ENCODE peak calls at places on chromosome 4, in five cellular contexts. H, Y, X, D and R are unnamed samples.

GRCh38 chr4:23163649-23164436 is 471.1 kb downstream of the GBA3 start:
- DNase-seq in D (no peak), H (no peak), Y (peak), X (peak), R (peak)

GRCh38 chr4:124873361-124874171 is 161.0 kb upstream of the ANKRD50 start:
- DNase-seq in H (no peak), D (no peak), Y (peak), X (peak), R (no peak)

GRCh38 chr4:3305610-3306371 is 13.0 kb downstream of the RGS12 start:
- DNase-seq in Y (peak), D (peak), X (no peak), H (peak), R (no peak)

GRCh38 chr4:15714616-15715015 is 11.8 kb downstream of the BST1 start:
- DNase-seq in Y (no peak), X (no peak), H (peak), D (no peak), R (no peak)

GRCh38 chr4:144809056-144809640 is 163.2 kb downstream of the HHIP start:
- DNase-seq in H (no peak), D (no peak), X (peak), Y (peak), R (no peak)

GRCh38 chr4:140252742-140253555 is 99.0 kb upstream of the MAML3 start:
- DNase-seq in D (peak), H (peak), X (peak), Y (peak), R (peak)

GRCh38 chr4:7812921-7813320 is 126.7 kb downstream of the AFAP1 start:
- DNase-seq in D (no peak), X (no peak), H (no peak), Y (no peak), R (no peak)

GRCh38 chr4:165493359-165493758 is 114.6 kb downstream of the CPE start:
- DNase-seq in X (peak), Y (peak), H (peak), D (peak), R (peak)

GRCh38 chr4:75135068-75135825 is 202.3 kb downstream of the PARM1 start:
- DNase-seq in Y (no peak), H (no peak), X (no peak), D (peak), R (no peak)

GRCh38 chr4:115090483-115091075 is 22.8 kb downstream of the NDST4 start:
- DNase-seq in D (peak), X (peak), Y (peak), H (peak), R (peak)

GRCh38 chr4:42637104-42637503 is 19.8 kb downstream of the ATP8A1 start:
- DNase-seq in D (no peak), X (no peak), Y (no peak), H (no peak), R (no peak)

GRCh38 chr4:23789765-23790164 is 100.1 kb downstream of the PPARGC1A start:
- DNase-seq in Y (no peak), X (no peak), D (no peak), H (peak), R (no peak)

GRCh38 chr4:8760561-8760960 is 111.1 kb downstream of the HMX1 start:
- DNase-seq in X (no peak), H (no peak), D (no peak), Y (no peak), R (no peak)

GRCh38 chr4:132195181-132195580 is 953.9 kb upstream of the PCDH10 start:
- DNase-seq in H (no peak), D (no peak), Y (no peak), X (no peak), R (no peak)

GRCh38 chr4:123536225-123536624 is 139.6 kb downstream of the SPRY1 start:
- DNase-seq in X (no peak), Y (no peak), H (no peak), D (peak), R (no peak)

GRCh38 chr4:38323141-38323634 is 340.8 kb upstream of the KLF3 start:
- DNase-seq in X (no peak), H (peak), D (no peak), Y (no peak), R (peak)

GRCh38 chr4:1017706-1018105 is 6.3 kb downstream of the FGFRL1 start:
- DNase-seq in X (no peak), D (no peak), Y (no peak), H (no peak), R (no peak)

GRCh38 chr4:138639018-138639876 is 376.3 kb upstream of the NOCT start:
- DNase-seq in D (no peak), X (no peak), H (peak), Y (no peak), R (peak)

GRCh38 chr4:4574792-4575191 is 32.9 kb upstream of the STX18 start:
- DNase-seq in D (no peak), X (peak), H (peak), Y (peak), R (peak)

GRCh38 chr4:129167640-129168260 is 71.8 kb downstream of the C4orf33 start:
- DNase-seq in D (no peak), X (peak), Y (peak), H (no peak), R (no peak)

DNA sequence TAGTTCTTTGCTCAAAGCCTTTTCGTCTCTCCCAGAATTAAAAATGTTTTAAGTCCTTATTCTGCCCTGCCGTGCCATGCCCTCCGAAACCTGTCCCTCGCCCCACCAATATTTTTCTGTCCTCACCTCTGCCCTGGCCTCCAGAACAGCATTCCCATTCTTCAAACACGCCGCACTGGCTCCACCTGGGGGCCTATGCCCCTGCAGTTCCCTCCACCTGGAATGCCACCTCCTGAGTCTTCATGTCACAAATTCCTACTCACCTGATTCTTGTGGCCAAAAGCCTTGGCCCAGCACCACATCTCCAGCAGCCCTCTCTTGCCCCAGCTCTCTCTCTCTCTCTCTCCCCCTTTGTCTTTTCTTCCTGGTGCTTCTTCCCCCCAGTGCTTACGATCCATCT is 91.6 kb downstream of the APBB2 start:
- DNase-seq in Y (no peak), H (no peak), D (no peak), X (peak), R (no peak)
- TF ChIP-seq EZH2phosphoT487 in Y (no peak), H (no peak), D (no peak), X (no peak), R (no peak)

DNA sequence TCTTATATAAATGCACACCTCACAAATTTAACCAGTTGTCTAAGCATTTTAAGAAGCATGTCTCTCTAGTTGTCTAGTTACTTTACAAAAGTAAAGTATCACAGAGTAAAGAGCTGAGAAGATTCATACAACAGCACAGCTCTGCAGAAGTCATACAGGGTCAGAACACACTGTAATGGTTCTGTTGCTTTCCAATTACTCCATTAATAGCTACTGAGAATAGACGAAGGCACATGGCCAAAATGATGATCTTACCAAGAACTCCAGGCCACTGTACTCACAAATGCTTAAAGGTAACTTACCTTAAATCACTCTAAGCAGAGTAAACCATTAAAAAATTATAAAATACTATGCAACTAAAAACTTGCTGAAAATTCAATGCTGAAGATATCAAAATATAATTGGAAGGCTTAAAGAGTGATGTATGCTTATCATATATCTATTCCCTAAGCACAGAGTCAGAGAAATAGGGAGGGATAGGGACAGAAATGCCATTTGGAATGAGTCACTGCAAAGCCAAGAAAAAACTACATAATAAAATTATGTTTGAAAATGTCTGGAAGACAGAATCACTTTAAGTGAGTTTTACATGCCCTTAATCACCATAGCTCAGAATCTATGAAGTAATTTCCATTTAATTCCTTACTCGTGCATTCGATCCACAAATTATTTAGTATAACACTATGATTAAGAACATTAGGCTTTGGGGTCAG is 71.0 kb downstream of the DDX60L start:
- DNase-seq in H (peak), D (no peak), X (no peak), Y (no peak), R (peak)
- H3K27ac ChIP-seq in H (peak), D (no peak), X (no peak), Y (no peak), R (peak)

GRCh38 chr4:159105063-159105414 is 2.2 kb downstream of the RAPGEF2 start:
- DNase-seq in Y (peak), H (peak), X (no peak), D (no peak), R (peak)

GRCh38 chr4:159106636-159107035 is 3.8 kb downstream of the RAPGEF2 start:
- DNase-seq in D (no peak), Y (no peak), H (no peak), X (no peak), R (no peak)

GRCh38 chr4:159107203-159107921 is 4.5 kb downstream of the RAPGEF2 start:
- DNase-seq in X (no peak), H (peak), Y (no peak), D (no peak), R (peak)

GRCh38 chr4:159103406-159104131 is 690 bp downstream of the RAPGEF2 start:
- DNase-seq in D (peak), X (peak), Y (peak), H (peak), R (peak)

DNA sequence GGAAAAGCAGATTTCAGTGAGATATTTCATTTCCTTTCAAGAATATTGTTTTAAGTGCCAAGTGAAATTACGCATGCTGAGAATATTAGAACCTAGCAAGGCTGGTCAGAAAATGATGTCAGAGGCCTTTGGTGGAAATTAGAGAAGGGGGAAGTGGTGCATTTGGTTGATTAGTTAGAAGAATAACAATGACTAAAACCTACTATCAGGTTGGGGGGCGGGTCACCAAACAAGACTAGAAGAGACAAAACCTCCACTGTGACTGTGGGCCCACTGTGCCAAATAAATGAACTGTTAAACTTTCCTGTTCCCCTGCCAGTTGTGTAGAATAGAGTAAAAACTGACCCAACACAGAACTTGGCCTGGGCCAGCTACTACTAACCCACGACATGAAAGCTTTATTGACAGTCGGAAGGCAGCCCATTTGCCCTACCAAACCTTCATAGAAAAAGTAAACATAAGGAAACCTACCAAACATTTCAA is 2.9 kb downstream of the RAPGEF2 start:
- DNase-seq in X (peak), D (no peak), H (peak), Y (peak), R (peak)
- TF ChIP-seq EZH2phosphoT487 in X (no peak), D (no peak), H (no peak), Y (no peak), R (no peak)

DNA sequence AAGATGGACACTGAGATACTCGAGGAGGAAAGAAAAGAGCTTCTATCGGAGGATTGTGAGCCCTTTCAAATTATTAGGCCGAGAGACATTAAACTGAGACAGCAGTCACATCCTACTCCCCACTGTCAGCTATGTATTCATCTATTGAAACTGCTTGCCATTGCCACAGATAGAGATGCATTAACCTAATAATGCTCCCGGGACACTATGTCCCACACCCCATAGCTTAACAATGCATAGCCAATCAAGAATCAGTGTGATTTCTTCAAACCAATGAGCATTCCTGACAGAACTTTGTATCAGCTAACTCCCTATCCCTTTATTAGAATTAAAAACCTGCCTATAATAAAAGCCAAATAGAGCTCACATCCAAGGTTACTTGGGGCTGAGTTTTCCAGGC is 118.1 kb upstream of the NEIL3 start:
- DNase-seq in H (no peak), D (no peak), Y (no peak), X (peak), R (no peak)
- H3K27ac ChIP-seq in H (no peak), D (no peak), Y (no peak), X (no peak), R (no peak)

GRCh38 chr4:183430317-183430986 is 14.0 kb upstream of the CDKN2AIP start:
- DNase-seq in D (peak), H (no peak), Y (peak), X (peak), R (no peak)
- TF ChIP-seq EZH2phosphoT487 in D (no peak), H (no peak), Y (no peak), X (no peak), R (no peak)

DNA sequence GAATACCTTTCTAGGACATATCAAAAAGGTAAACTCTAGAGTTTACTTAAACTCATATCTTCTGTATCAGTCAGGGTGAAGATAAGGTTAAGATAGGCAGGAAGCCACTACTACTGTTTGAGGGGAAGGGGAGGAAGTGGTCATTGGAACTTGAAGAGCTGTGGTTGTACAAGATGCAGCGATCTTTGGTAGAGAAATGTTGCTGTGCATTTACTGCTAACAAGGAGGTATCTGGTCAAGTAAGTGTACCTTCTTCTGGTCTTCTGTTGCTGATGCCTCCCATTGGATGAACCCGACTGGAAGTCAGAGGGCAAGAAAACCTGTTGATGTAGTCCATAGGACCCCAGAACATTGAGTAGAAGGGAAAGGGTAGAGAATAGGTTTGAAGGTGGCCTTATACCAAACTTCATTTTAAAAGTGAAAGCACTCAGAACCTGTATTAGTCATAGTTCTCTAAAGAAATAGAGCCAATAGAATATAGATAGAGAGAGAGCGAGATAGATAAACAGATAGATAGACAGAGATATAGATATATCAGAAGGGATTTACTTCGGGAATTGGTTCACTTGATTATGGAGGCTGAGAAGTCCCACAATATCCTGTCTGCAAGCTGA is 47.9 kb upstream of the TSPAN5 start:
- DNase-seq in X (no peak), Y (no peak), D (no peak), H (no peak), R (no peak)
- H3K27ac ChIP-seq in X (no peak), Y (no peak), D (no peak), H (no peak), R (no peak)